ENCODE peak calls at places on chromosomes 5 and 9, in four cellular contexts. One of them, this sample, is unnamed.

GRCh38 chr5:40587284-40587882 is 92.3 kb upstream of the PTGER4 start:
- DNase-seq in mesendoderm: peak
- DNase-seq in substantia nigra: no peak
- DNase-seq in H1: no peak
- DNase-seq in this sample: no peak

GRCh38 chr5:135814254-135814653 is 20.2 kb upstream of the SLC25A48 start:
- DNase-seq in mesendoderm: peak
- DNase-seq in substantia nigra: no peak
- DNase-seq in H1: no peak
- DNase-seq in this sample: no peak

GRCh38 chr5:65961644-65962043 is 35.3 kb downstream of the ERBIN start:
- DNase-seq in mesendoderm: peak
- DNase-seq in substantia nigra: no peak
- DNase-seq in H1: no peak
- DNase-seq in this sample: no peak

GRCh38 chr9:128713411-128713780 is 10.5 kb downstream of the ZDHHC12 start:
- DNase-seq in mesendoderm: no peak
- DNase-seq in substantia nigra: no peak
- DNase-seq in H1: no peak
- DNase-seq in this sample: no peak

GRCh38 chr5:132054697-132055440 is 5.6 kb upstream of the IL3 start:
- DNase-seq in mesendoderm: no peak
- DNase-seq in substantia nigra: no peak
- DNase-seq in H1: no peak
- DNase-seq in this sample: no peak

GRCh38 chr9:109699019-109699418 is 81.0 kb upstream of the PALM2AKAP2 start:
- DNase-seq in mesendoderm: no peak
- DNase-seq in substantia nigra: no peak
- DNase-seq in H1: no peak
- DNase-seq in this sample: no peak

GRCh38 chr5:168353216-168353957 is 61.9 kb downstream of the WWC1 start:
- DNase-seq in mesendoderm: no peak
- DNase-seq in substantia nigra: no peak
- DNase-seq in H1: no peak
- DNase-seq in this sample: no peak

GRCh38 chr5:167851416-167851815 is 440.0 kb upstream of the WWC1 start:
- DNase-seq in mesendoderm: no peak
- DNase-seq in substantia nigra: no peak
- DNase-seq in H1: no peak
- DNase-seq in this sample: no peak

GRCh38 chr9:83966209-83966582 is 13.8 kb downstream of the HNRNPK start:
- DNase-seq in mesendoderm: no peak
- DNase-seq in substantia nigra: no peak
- DNase-seq in H1: no peak
- DNase-seq in this sample: no peak

GRCh38 chr9:99818439-99818992 is 3.2 kb upstream of the NR4A3 start:
- DNase-seq in mesendoderm: peak
- DNase-seq in substantia nigra: no peak
- DNase-seq in H1: no peak
- DNase-seq in this sample: no peak

GRCh38 chr9:120477534-120478001 is 102.4 kb downstream of the CDK5RAP2 start:
- DNase-seq in mesendoderm: peak
- DNase-seq in substantia nigra: peak
- DNase-seq in H1: peak
- DNase-seq in this sample: no peak

DNA sequence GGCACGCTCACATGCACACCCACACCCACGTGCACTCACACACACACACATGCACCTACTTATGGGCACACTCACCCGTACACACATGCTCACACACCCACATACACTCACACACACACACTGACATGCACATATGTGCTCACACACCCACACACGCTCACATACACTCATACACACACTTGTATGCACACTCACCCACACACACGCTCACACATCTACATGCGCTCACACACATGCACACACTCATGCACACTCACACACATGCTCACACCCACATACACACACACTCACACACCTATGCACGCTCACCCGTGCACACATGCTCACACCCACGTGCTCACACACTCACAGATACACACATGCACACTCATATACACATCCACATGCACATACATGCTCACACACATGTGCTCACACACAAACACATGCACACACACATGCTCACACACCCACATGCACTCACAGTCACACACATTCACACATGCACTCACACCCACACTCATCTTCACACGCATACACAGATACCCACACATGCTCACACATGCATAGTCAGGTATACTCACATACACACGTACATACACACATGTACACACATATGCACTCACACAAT is 138.3 kb downstream of the OLFM1 start:
- DNase-seq in mesendoderm: no peak
- DNase-seq in substantia nigra: no peak
- DNase-seq in H1: no peak
- DNase-seq in this sample: no peak
- H3K27ac ChIP-seq in mesendoderm: no peak
- H3K27ac ChIP-seq in substantia nigra: no peak
- H3K27ac ChIP-seq in H1: no peak
- H3K27ac ChIP-seq in this sample: no peak

GRCh38 chr9:131693651-131694597 is 46.0 kb downstream of the RAPGEF1 start:
- DNase-seq in mesendoderm: peak
- DNase-seq in substantia nigra: no peak
- DNase-seq in H1: no peak
- DNase-seq in this sample: no peak

GRCh38 chr9:131697097-131697496 is 42.8 kb downstream of the RAPGEF1 start:
- DNase-seq in mesendoderm: peak
- DNase-seq in substantia nigra: peak
- DNase-seq in H1: no peak
- DNase-seq in this sample: no peak

GRCh38 chr9:131693163-131693562 is 46.7 kb downstream of the RAPGEF1 start:
- DNase-seq in mesendoderm: no peak
- DNase-seq in substantia nigra: no peak
- DNase-seq in H1: no peak
- DNase-seq in this sample: no peak

GRCh38 chr9:131696163-131696439 is 43.8 kb downstream of the RAPGEF1 start:
- DNase-seq in mesendoderm: peak
- DNase-seq in substantia nigra: no peak
- DNase-seq in H1: no peak
- DNase-seq in this sample: no peak

DNA sequence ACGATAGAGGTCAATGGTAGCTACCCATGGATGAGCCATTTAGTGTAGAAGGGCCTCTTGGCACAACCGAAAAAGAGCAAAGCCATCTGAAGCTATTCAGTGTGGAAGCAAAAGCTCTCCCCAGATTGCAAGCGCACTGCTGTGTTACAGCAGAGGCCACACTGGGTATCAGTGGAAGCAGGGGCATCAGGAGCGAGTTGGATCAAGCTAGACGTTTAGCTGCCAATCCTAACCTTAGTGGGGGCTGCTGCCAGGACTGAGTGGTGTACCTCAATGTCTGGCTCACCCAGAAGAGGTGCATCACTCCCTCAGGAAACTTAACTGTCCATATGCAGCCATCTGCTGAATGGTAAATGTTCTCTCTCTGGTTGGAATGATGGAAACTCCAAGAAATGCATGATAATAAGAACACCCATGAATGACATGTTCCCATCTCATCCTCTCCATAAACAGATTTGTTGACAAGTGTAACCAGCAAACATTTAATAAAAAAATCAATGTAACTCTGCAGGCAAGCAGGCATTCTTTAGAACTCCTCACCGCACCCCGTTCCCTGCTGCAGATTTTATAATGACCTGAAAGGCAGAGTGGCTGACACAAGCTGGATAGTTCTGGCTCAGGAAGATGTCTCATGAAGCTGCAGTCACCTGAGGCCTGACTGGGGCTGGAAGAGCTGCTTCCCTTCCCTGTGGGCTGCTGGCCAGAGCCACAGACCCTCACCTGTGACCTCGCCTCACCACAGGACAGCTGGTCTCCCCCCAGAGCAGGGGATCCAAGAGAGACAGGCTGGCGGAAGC is 44.3 kb downstream of the RAPGEF1 start:
- DNase-seq in mesendoderm: no peak
- DNase-seq in substantia nigra: no peak
- DNase-seq in H1: no peak
- DNase-seq in this sample: no peak
- H3K27ac ChIP-seq in mesendoderm: no peak
- H3K27ac ChIP-seq in substantia nigra: no peak
- H3K27ac ChIP-seq in H1: peak
- H3K27ac ChIP-seq in this sample: no peak

GRCh38 chr9:136486131-136486530 is 3.3 kb upstream of the SEC16A start:
- DNase-seq in mesendoderm: no peak
- DNase-seq in substantia nigra: no peak
- DNase-seq in H1: no peak
- DNase-seq in this sample: no peak

GRCh38 chr9:136485651-136486050 is 2.8 kb upstream of the SEC16A start:
- DNase-seq in mesendoderm: no peak
- DNase-seq in substantia nigra: no peak
- DNase-seq in H1: no peak
- DNase-seq in this sample: no peak

GRCh38 chr9:136483589-136484152 is 831 bp upstream of the SEC16A start:
- DNase-seq in mesendoderm: peak
- DNase-seq in substantia nigra: peak
- DNase-seq in H1: peak
- DNase-seq in this sample: peak

GRCh38 chr9:136484153-136485048 is 1.6 kb upstream of the SEC16A start:
- DNase-seq in mesendoderm: no peak
- DNase-seq in substantia nigra: no peak
- DNase-seq in H1: no peak
- DNase-seq in this sample: no peak

GRCh38 chr9:136485049-136485647 is 2.3 kb upstream of the SEC16A start:
- DNase-seq in mesendoderm: peak
- DNase-seq in substantia nigra: peak
- DNase-seq in H1: peak
- DNase-seq in this sample: peak
- H3K27ac ChIP-seq in mesendoderm: no peak
- H3K27ac ChIP-seq in substantia nigra: no peak
- H3K27ac ChIP-seq in H1: no peak
- H3K27ac ChIP-seq in this sample: no peak

GRCh38 chr5:17290620-17290974 is 73.2 kb downstream of the BASP1 start:
- DNase-seq in mesendoderm: no peak
- DNase-seq in substantia nigra: no peak
- DNase-seq in H1: no peak
- DNase-seq in this sample: no peak
- H3K27ac ChIP-seq in mesendoderm: no peak
- H3K27ac ChIP-seq in substantia nigra: no peak
- H3K27ac ChIP-seq in H1: no peak
- H3K27ac ChIP-seq in this sample: no peak

GRCh38 chr5:122121782-122122465 is 7.4 kb upstream of the ZNF474 start:
- DNase-seq in mesendoderm: no peak
- DNase-seq in substantia nigra: no peak
- DNase-seq in H1: no peak
- DNase-seq in this sample: no peak

GRCh38 chr5:122119205-122119604 is 10.1 kb upstream of the ZNF474 start:
- DNase-seq in mesendoderm: no peak
- DNase-seq in substantia nigra: no peak
- DNase-seq in H1: no peak
- DNase-seq in this sample: no peak

GRCh38 chr5:122118356-122118948 is 10.9 kb upstream of the ZNF474 start:
- DNase-seq in mesendoderm: no peak
- DNase-seq in substantia nigra: no peak
- DNase-seq in H1: no peak
- DNase-seq in this sample: no peak

GRCh38 chr5:122120957-122121356 is 8.4 kb upstream of the ZNF474 start:
- DNase-seq in mesendoderm: no peak
- DNase-seq in substantia nigra: no peak
- DNase-seq in H1: no peak
- DNase-seq in this sample: no peak

GRCh38 chr5:122120493-122120892 is 8.9 kb upstream of the ZNF474 start:
- DNase-seq in mesendoderm: no peak
- DNase-seq in substantia nigra: no peak
- DNase-seq in H1: no peak
- DNase-seq in this sample: no peak
- H3K27ac ChIP-seq in mesendoderm: no peak
- H3K27ac ChIP-seq in substantia nigra: no peak
- H3K27ac ChIP-seq in H1: no peak
- H3K27ac ChIP-seq in this sample: no peak

DNA sequence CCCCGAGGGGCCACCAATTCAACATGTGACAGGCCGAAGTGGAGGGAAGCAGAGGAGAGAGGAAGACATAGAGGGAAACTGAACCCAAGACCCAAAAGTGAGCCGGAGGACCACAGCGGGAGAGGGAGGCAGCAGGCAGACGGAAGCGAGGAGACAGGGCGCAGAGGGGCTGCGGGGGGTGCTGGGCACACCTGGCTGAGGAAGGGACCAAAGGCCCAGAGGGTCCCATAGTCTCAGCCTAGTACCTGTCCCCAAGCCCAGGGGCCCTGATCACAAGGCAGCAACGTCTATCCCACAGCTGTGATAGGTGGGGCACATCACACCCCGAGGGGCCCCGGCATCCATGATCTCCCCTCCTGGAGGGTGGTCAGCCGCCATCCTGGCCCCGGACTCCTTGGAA is 7.1 kb upstream of the RALGDS start:
- DNase-seq in mesendoderm: no peak
- DNase-seq in substantia nigra: no peak
- DNase-seq in H1: no peak
- DNase-seq in this sample: no peak
- H3K27ac ChIP-seq in mesendoderm: no peak
- H3K27ac ChIP-seq in substantia nigra: peak
- H3K27ac ChIP-seq in H1: no peak
- H3K27ac ChIP-seq in this sample: peak

GRCh38 chr9:33461474-33461873 is 12.2 kb downstream of the NOL6 start:
- DNase-seq in mesendoderm: no peak
- DNase-seq in substantia nigra: no peak
- DNase-seq in H1: no peak
- DNase-seq in this sample: no peak

GRCh38 chr9:33460854-33461253 is 12.9 kb downstream of the NOL6 start:
- DNase-seq in mesendoderm: no peak
- DNase-seq in substantia nigra: no peak
- DNase-seq in H1: no peak
- DNase-seq in this sample: no peak

GRCh38 chr9:33455952-33456351 is 8.6 kb upstream of the AQP3 start:
- DNase-seq in mesendoderm: no peak
- DNase-seq in substantia nigra: no peak
- DNase-seq in H1: no peak
- DNase-seq in this sample: no peak

GRCh38 chr9:33459115-33459514 is 11.7 kb upstream of the AQP3 start:
- DNase-seq in mesendoderm: no peak
- DNase-seq in substantia nigra: no peak
- DNase-seq in H1: no peak
- DNase-seq in this sample: no peak

DNA sequence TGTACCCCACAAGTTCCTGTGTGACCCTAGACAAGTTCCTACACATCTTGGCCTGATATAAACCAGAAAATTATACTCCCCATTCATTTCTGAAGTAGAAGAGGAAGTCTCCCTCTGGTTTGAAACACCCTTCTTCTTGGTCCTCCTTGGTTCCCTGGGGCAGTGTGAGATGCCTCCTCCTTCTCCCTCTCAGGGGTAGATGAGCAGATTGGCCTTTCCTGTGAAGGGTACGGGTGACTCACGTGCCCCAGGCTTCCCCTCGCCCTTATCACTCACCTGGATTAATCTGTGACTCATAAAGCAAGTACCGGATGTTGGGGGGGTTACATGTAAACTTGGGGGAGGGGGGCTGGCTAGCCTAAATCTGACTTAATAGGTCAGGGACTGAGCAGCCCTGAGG is 11.1 kb upstream of the AQP3 start:
- DNase-seq in mesendoderm: peak
- DNase-seq in substantia nigra: no peak
- DNase-seq in H1: no peak
- DNase-seq in this sample: no peak
- H3K27ac ChIP-seq in mesendoderm: no peak
- H3K27ac ChIP-seq in substantia nigra: no peak
- H3K27ac ChIP-seq in H1: no peak
- H3K27ac ChIP-seq in this sample: peak

This sample was measured in esophagus squamous epithelium.